ENCODE peak calls at places on chromosomes 1 and 21, in four cellular contexts. E, D, Q and N are unnamed samples.

GRCh38 chr1:2165636-2166035 is 28.9 kb downstream of the FAAP20 start:
- DNase-seq in E (peak; percentile 80), D (no peak), Q (no peak), N (no peak)

GRCh38 chr1:170685166-170685565 is 21.2 kb downstream of the PRRX1 start:
- DNase-seq in E (no peak), D (no peak), Q (no peak), N (no peak)

GRCh38 chr1:12511516-12512468 is 106.2 kb downstream of the DHRS3 start:
- DNase-seq in E (no peak), D (no peak), Q (no peak), N (peak; percentile 58)

GRCh38 chr1:211610779-211611556 is 32.0 kb upstream of the SLC30A1 start:
- DNase-seq in E (no peak), D (no peak), Q (no peak), N (no peak)

GRCh38 chr1:115084902-115085505 is 4.3 kb downstream of the TSPAN2 start:
- DNase-seq in E (no peak), D (no peak), Q (no peak), N (no peak)

GRCh38 chr1:226975259-226975908 is 35.3 kb downstream of the COQ8A start:
- DNase-seq in E (peak; percentile 14), D (no peak), Q (peak; percentile 56), N (no peak)

GRCh38 chr1:86517336-86517735 is 29.5 kb upstream of the CLCA4 start:
- DNase-seq in E (no peak), D (no peak), Q (no peak), N (no peak)

GRCh38 chr1:113946668-113947387 is 17.7 kb downstream of the HIPK1 start:
- DNase-seq in E (no peak), D (no peak), Q (no peak), N (peak; percentile 29)

GRCh38 chr21:15210235-15210678 is 145.5 kb upstream of the NRIP1 start:
- DNase-seq in E (peak; percentile 29), D (no peak), Q (no peak), N (peak; percentile 27)

GRCh38 chr21:28547795-28548194 is 444.9 kb downstream of the LTN1 start:
- DNase-seq in E (no peak), D (no peak), Q (no peak), N (no peak)

GRCh38 chr1:7422081-7422480 is 349.0 kb upstream of the VAMP3 start:
- DNase-seq in E (no peak), D (peak; percentile 35), Q (no peak), N (no peak)

GRCh38 chr1:225462714-225463574 is 35.1 kb upstream of the LBR start:
- DNase-seq in E (no peak), D (no peak), Q (no peak), N (no peak)

GRCh38 chr1:980137-980571 is 1.7 kb downstream of the PERM1 start:
- DNase-seq in E (no peak), D (no peak), Q (no peak), N (no peak)

GRCh38 chr1:206833131-206833530 is 32.3 kb upstream of the IL20 start:
- DNase-seq in E (no peak), D (no peak), Q (no peak), N (no peak)

GRCh38 chr1:24925963-24926362 is 4.1 kb downstream of the RUNX3 start:
- DNase-seq in E (no peak), D (no peak), Q (peak; percentile 31), N (no peak)

GRCh38 chr1:30755746-30756145 is 1.8 kb downstream of the LAPTM5 start:
- DNase-seq in E (no peak), D (no peak), Q (no peak), N (no peak)

GRCh38 chr1:205715628-205716027 is 34.4 kb downstream of the NUCKS1 start:
- DNase-seq in E (no peak), D (no peak), Q (no peak), N (no peak)

GRCh38 chr1:169263059-169263458 is 104.5 kb downstream of the NME7 start:
- DNase-seq in E (no peak), D (no peak), Q (no peak), N (no peak)

GRCh38 chr1:41400235-41400634 is 39.0 kb downstream of the FOXO6 start:
- DNase-seq in E (no peak), D (no peak), Q (no peak), N (no peak)

GRCh38 chr1:119510046-119510445 is 3.0 kb downstream of the HSD3B1 start:
- DNase-seq in E (no peak), D (no peak), Q (no peak), N (no peak)

GRCh38 chr1:39080884-39081265 is 54.7 kb downstream of the NDUFS5 start:
- DNase-seq in E (peak; percentile 87), D (peak; percentile 86), Q (peak; percentile 82), N (no peak)

GRCh38 chr1:211577277-211577825 is 1.6 kb downstream of the SLC30A1 start:
- DNase-seq in E (no peak), D (no peak), Q (no peak), N (peak; percentile 52)

GRCh38 chr1:38451541-38451993 is 405.0 kb upstream of the POU3F1 start:
- DNase-seq in E (no peak), D (peak; percentile 53), Q (no peak), N (no peak)

GRCh38 chr1:113652773-113653172 is 106.5 kb downstream of the PHTF1 start:
- DNase-seq in E (no peak), D (no peak), Q (no peak), N (no peak)

GRCh38 chr1:228784191-228784590 is 48.9 kb downstream of the RHOU start:
- DNase-seq in E (no peak), D (no peak), Q (no peak), N (no peak)

GRCh38 chr1:59707216-59707615 is 107.5 kb upstream of the HOOK1 start:
- DNase-seq in E (no peak), D (no peak), Q (no peak), N (peak; percentile 90)

GRCh38 chr1:39959651-39960333 is 4.8 kb downstream of the MFSD2A start:
- DNase-seq in E (no peak), D (no peak), Q (no peak), N (no peak)

GRCh38 chr1:154987326-154987725 is 4.2 kb downstream of the FLAD1 start:
- DNase-seq in E (no peak), D (no peak), Q (no peak), N (no peak)

GRCh38 chr1:153624965-153625611 is 2.2 kb downstream of the S100A13 start:
- DNase-seq in E (no peak), D (no peak), Q (no peak), N (peak; percentile 30)

GRCh38 chr1:21541330-21541729 is 32.1 kb downstream of the ALPL start:
- DNase-seq in E (no peak), D (no peak), Q (no peak), N (no peak)

GRCh38 chr1:158506369-158506987 is 34.5 kb downstream of the OR10R2 start:
- DNase-seq in E (peak; percentile 76), D (peak; percentile 87), Q (no peak), N (peak; percentile 23)

GRCh38 chr1:15412488-15412800 is 2.8 kb downstream of the EFHD2 start:
- DNase-seq in E (no peak), D (no peak), Q (no peak), N (no peak)

GRCh38 chr1:64966158-64966963 is at the start of gene JAK1:
- DNase-seq in E (peak; percentile 90), D (peak; percentile 87), Q (peak; percentile 85), N (peak; percentile 81)
- H3K14ac ChIP-seq in E (peak within 1 kb of the TSS; percentile 85), D (no peak within 1 kb of the TSS), Q (peak within 1 kb of the TSS; percentile 85), N (no peak within 1 kb of the TSS)

GRCh38 chr1:94797286-94797685 is 22.9 kb upstream of the SLC44A3 start:
- DNase-seq in E (no peak), D (no peak), Q (no peak), N (no peak)
- H3K4me1 ChIP-seq in E (no peaks in the 10 kb centered on the region), D (no peaks in the 10 kb centered on the region), Q (peaks cover 10% of the 10 kb centered on the region), N (peaks cover 6% of the 10 kb centered on the region)

GRCh38 chr1:185732941-185733340 is 1.2 kb upstream of the HMCN1 start:
- DNase-seq in E (no peak), D (no peak), Q (no peak), N (peak; percentile 9)
- H3K14ac ChIP-seq in E (no peak overlapping the region), D (no peak overlapping the region), Q (no peak overlapping the region), N (no peak overlapping the region)

DNA sequence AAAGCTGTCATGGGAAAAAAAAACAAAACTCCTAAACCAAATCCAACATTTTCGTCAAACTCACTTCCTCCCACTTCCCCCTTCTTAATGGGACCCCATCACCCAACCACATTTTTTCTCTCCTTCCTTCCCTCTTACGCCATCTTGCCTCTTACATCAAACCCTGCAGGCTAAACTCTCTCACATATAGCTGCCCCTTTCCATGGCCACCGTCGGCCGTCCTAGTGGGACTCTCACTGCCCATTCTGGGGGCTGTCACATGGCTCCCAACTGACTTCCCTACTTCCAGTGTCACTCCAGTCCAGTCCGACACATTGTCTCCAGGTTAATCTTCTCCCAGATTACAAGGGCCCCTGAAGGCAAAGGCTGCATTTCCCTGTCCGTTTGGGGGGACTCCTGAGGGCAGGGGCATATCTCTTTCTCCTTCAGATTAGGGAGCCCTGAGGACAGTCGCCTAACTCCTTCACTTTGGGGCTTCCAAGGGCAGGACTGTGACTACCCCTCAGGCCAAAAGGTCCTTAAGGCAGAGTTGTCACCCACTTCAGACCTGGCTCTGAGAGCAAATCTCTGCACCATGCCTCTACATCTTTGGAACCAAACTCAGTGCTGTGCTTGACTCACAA is 658 bp downstream of the UBXN11 start:
- DNase-seq in E (no peak), D (no peak), Q (no peak), N (no peak)
- H3K4me1 ChIP-seq in E (peaks cover 3% of the 10 kb centered on the region), D (no peaks in the 10 kb centered on the region), Q (peaks cover 5% of the 10 kb centered on the region), N (peaks cover 16% of the 10 kb centered on the region)

DNA sequence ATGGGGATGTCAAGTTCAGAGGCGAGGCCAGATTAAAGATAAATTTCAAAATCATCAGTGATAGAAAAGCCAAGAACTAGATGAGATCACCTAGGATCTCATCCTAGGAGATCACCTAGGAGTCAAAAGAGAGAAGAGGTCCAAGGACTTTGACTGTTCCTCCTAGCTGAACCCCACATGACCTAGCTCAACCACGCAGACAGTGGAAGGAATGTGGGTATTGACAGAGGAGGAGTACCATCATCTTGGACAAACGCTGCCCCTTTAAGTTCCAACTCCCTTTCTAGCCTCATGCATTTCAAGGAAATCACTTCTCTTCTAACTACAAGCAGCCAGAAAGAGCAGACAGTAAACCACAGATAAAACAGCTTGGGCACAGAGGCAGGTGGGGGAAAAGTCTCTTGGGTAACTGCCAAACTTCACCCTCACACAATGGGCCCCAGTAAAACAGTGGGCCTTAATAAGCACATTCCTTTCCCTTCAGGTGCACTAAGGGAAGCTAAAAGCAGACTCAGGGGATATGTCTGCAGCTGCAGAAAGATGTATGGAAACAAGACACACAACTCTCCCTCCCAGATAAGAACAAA is 12.5 kb upstream of the FAM76A start:
- DNase-seq in E (no peak), D (no peak), Q (no peak), N (no peak)
- H3K14ac ChIP-seq in E (no peak overlapping the region), D (no peak overlapping the region), Q (no peak overlapping the region), N (no peak overlapping the region)

GRCh38 chr1:172875892-172876291 is 174.8 kb downstream of the TNFSF18 start:
- DNase-seq in E (no peak), D (no peak), Q (no peak), N (no peak)
- H3K4me1 ChIP-seq in E (no peaks in the 10 kb centered on the region), D (no peaks in the 10 kb centered on the region), Q (no peaks in the 10 kb centered on the region), N (peaks cover 2% of the 10 kb centered on the region)